ENCODE peak calls at places on chromosomes 12 and 14, in four cellular contexts. S is K562; G is spleen; B is stimulated activated CD8-positive, alpha-beta memory T cell treated with anti-CD3 and anti-CD28 coated beads, Interleukin-12 subunit alpha, Interleukin-12 subunit beta, amount 100 ng/mL, for 4 hours. N is an unnamed sample.

GRCh38 chr12:18165422-18165871 is 75.5 kb upstream of the RERGL start:
- DNase-seq in S (no peak), G (no peak), B (no peak), N (peak)

GRCh38 chr14:68016243-68016914 is 196.8 kb downstream of the RAD51B start:
- DNase-seq in S (no peak), G (no peak), B (no peak), N (peak)

GRCh38 chr14:96914729-96915128 is 117.5 kb downstream of the VRK1 start:
- DNase-seq in S (no peak), G (no peak), B (no peak), N (no peak)

GRCh38 chr12:31326689-31327659 is 1.0 kb upstream of the SINHCAF start:
- DNase-seq in S (no peak), G (no peak), B (no peak), N (peak)

GRCh38 chr14:52790011-52790755 is 1.2 kb downstream of the GNPNAT1 start:
- DNase-seq in S (no peak), G (no peak), B (no peak), N (peak)

GRCh38 chr12:8052679-8053078 is 13.5 kb downstream of the C3AR1 start:
- DNase-seq in S (no peak), G (peak), B (no peak), N (no peak)

GRCh38 chr12:29024117-29024516 is 125.0 kb upstream of the FAR2 start:
- DNase-seq in S (no peak), G (no peak), B (no peak), N (no peak)

GRCh38 chr14:34997762-34998161 is 15.0 kb downstream of the SRP54 start:
- DNase-seq in S (no peak), G (no peak), B (no peak), N (no peak)

GRCh38 chr12:99213047-99213446 is 434.5 kb upstream of the GARIN6 start:
- DNase-seq in S (no peak), G (no peak), B (no peak), N (no peak)

GRCh38 chr12:108594323-108594903 is 3.5 kb downstream of the TMEM119 start:
- DNase-seq in S (no peak), G (peak), B (no peak), N (no peak)

GRCh38 chr12:25052191-25053020 is 103.5 kb upstream of the BCAT1 start:
- DNase-seq in S (no peak), G (peak), B (peak), N (peak)

GRCh38 chr14:67573268-67574010 is 26.6 kb downstream of the PIGH start:
- DNase-seq in S (no peak), G (peak), B (no peak), N (no peak)

GRCh38 chr12:22529281-22530060 is 14.9 kb downstream of the C2CD5 start:
- DNase-seq in S (peak), G (no peak), B (no peak), N (peak)

GRCh38 chr12:52539024-52539820 is 13.7 kb downstream of the KRT71 start:
- DNase-seq in S (no peak), G (peak), B (no peak), N (peak)

GRCh38 chr12:6764011-6764828 is 1.9 kb upstream of the PTMS start:
- DNase-seq in S (peak), G (peak), B (no peak), N (peak)

GRCh38 chr12:42094277-42094676 is 50.4 kb downstream of the GXYLT1 start:
- DNase-seq in S (no peak), G (no peak), B (peak), N (peak)

GRCh38 chr12:41739066-41739465 is 405.6 kb downstream of the GXYLT1 start:
- DNase-seq in S (no peak), G (no peak), B (no peak), N (no peak)

GRCh38 chr14:88834883-88835431 is 10.5 kb downstream of the TTC8 start:
- DNase-seq in S (no peak), G (no peak), B (no peak), N (peak)

GRCh38 chr14:101960225-101960624 is 4.1 kb upstream of the DYNC1H1 start:
- DNase-seq in S (peak), G (peak), B (no peak), N (peak)

GRCh38 chr12:6465467-6466183 is 4.9 kb downstream of the VAMP1 start:
- DNase-seq in S (peak), G (no peak), B (no peak), N (peak)

GRCh38 chr14:71333705-71334104 is 426.4 kb downstream of the PCNX1 start:
- DNase-seq in S (no peak), G (no peak), B (no peak), N (no peak)

GRCh38 chr14:46344327-46344937 is 307.1 kb downstream of the RPL10L start:
- DNase-seq in S (peak), G (no peak), B (no peak), N (no peak)

GRCh38 chr14:60315591-60315990 is 66.6 kb downstream of the PPM1A start:
- DNase-seq in S (no peak), G (no peak), B (no peak), N (no peak)

GRCh38 chr12:47378222-47378582 is 298.4 kb upstream of the AMIGO2 start:
- DNase-seq in S (no peak), G (no peak), B (no peak), N (peak)

GRCh38 chr12:6307521-6307920 is 3.0 kb upstream of the PLEKHG6 start:
- DNase-seq in S (no peak), G (peak), B (no peak), N (no peak)

GRCh38 chr14:77241955-77242354 is 29.1 kb downstream of the NGB start:
- DNase-seq in S (no peak), G (no peak), B (no peak), N (no peak)

GRCh38 chr12:132444957-132445883 is 44.7 kb upstream of the FBRSL1 start:
- DNase-seq in S (peak), G (peak), B (peak), N (no peak)

GRCh38 chr12:21989819-21990412 is 48.7 kb upstream of the ABCC9 start:
- DNase-seq in S (no peak), G (no peak), B (no peak), N (peak)

GRCh38 chr12:49030714-49031572 is 12.4 kb upstream of the PRKAG1 start:
- DNase-seq in S (no peak), G (no peak), B (no peak), N (no peak)